ENCODE peak calls at places on chromosome 19, in six cellular contexts. N, Z, Y, A, P and H are unnamed samples.

GRCh38 chr19:1648156-1648925 is 4.1 kb downstream of the TCF3 start:
- DNase-seq in N (peak), Z (no peak), Y (no peak), A (no peak), P (no peak), H (no peak)

GRCh38 chr19:47653856-47654255 is 44.9 kb downstream of the BICRA start:
- DNase-seq in N (no peak), Z (no peak), Y (no peak), A (no peak), P (no peak), H (no peak)

GRCh38 chr19:38224014-38224862 is at the start of gene DPF1:
- DNase-seq in N (peak), Z (no peak), Y (peak), A (peak), P (peak), H (peak)

GRCh38 chr19:2394054-2394668 is 33.2 kb downstream of the TIMM13 start:
- DNase-seq in N (peak), Z (no peak), Y (no peak), A (no peak), P (no peak), H (no peak)

GRCh38 chr19:677601-678380 is 1.6 kb downstream of the FSTL3 start:
- DNase-seq in N (no peak), Z (no peak), Y (no peak), A (no peak), P (no peak), H (no peak)

GRCh38 chr19:51607920-51608562 is 22.2 kb downstream of the SIGLEC5 start:
- DNase-seq in N (peak), Z (peak), Y (peak), A (no peak), P (peak), H (peak)

GRCh38 chr19:49581007-49581508 is at the start of gene PRRG2:
- DNase-seq in N (no peak), Z (no peak), Y (no peak), A (no peak), P (no peak), H (no peak)

GRCh38 chr19:12801466-12802266 is at the start of the genes PRDX2 and THSD8:
- DNase-seq in N (peak), Z (no peak), Y (peak), A (peak), P (peak), H (peak)

GRCh38 chr19:54454781-54455675 is 6.0 kb downstream of the LENG8 start:
- DNase-seq in N (no peak), Z (no peak), Y (no peak), A (no peak), P (no peak), H (no peak)

GRCh38 chr19:33703821-33704220 is 82.1 kb downstream of the CHST8 start:
- DNase-seq in N (no peak), Z (no peak), Y (no peak), A (no peak), P (no peak), H (no peak)

GRCh38 chr19:2015611-2015950 is at the start of gene BTBD2:
- DNase-seq in N (peak), Z (peak), Y (peak), A (no peak), P (no peak), H (peak)

GRCh38 chr19:53422551-53422950 is 9.2 kb upstream of the ZNF761 start:
- DNase-seq in N (no peak), Z (no peak), Y (no peak), A (no peak), P (no peak), H (no peak)

GRCh38 chr19:39937094-39937493 is 2.7 kb upstream of the FCGBP start:
- DNase-seq in N (peak), Z (no peak), Y (no peak), A (no peak), P (no peak), H (no peak)

GRCh38 chr19:19105365-19106060 is 32.8 kb downstream of the TMEM161A start:
- DNase-seq in N (no peak), Z (no peak), Y (peak), A (no peak), P (peak), H (peak)

GRCh38 chr19:55279376-55279772 is 536 bp downstream of the HSPBP1 start:
- DNase-seq in N (no peak), Z (no peak), Y (no peak), A (no peak), P (no peak), H (no peak)

GRCh38 chr19:13033244-13033643 is 38.0 kb downstream of the NFIX start:
- DNase-seq in N (no peak), Z (no peak), Y (no peak), A (no peak), P (no peak), H (no peak)

GRCh38 chr19:48676887-48677286 is 4.1 kb upstream of the NTN5 start:
- DNase-seq in N (no peak), Z (no peak), Y (no peak), A (no peak), P (no peak), H (no peak)

GRCh38 chr19:246551-246950 is 44.7 kb downstream of the PLPP2 start:
- DNase-seq in N (peak), Z (no peak), Y (no peak), A (no peak), P (no peak), H (no peak)

GRCh38 chr19:46953955-46954501 is 65.6 kb upstream of the NPAS1 start:
- DNase-seq in N (no peak), Z (no peak), Y (no peak), A (no peak), P (no peak), H (no peak)

GRCh38 chr19:3403489-3404323 is 37.3 kb downstream of the NFIC start:
- DNase-seq in N (no peak), Z (peak), Y (peak), A (no peak), P (peak), H (peak)

GRCh38 chr19:48735031-48735615 is 5.3 kb downstream of the RASIP1 start:
- DNase-seq in N (no peak), Z (no peak), Y (no peak), A (no peak), P (peak), H (no peak)

GRCh38 chr19:625257-625656 is 8.1 kb downstream of the POLRMT start:
- DNase-seq in N (no peak), Z (no peak), Y (no peak), A (no peak), P (no peak), H (no peak)

GRCh38 chr19:29751932-29752331 is 36.9 kb upstream of the C19orf12 start:
- DNase-seq in N (no peak), Z (no peak), Y (no peak), A (no peak), P (no peak), H (no peak)

GRCh38 chr19:11456659-11457058 is 21.2 kb downstream of the PRKCSH start:
- DNase-seq in N (no peak), Z (no peak), Y (no peak), A (no peak), P (no peak), H (no peak)

GRCh38 chr19:50537306-50537685 is 23.6 kb upstream of the ASPDH start:
- DNase-seq in N (no peak), Z (no peak), Y (no peak), A (no peak), P (no peak), H (no peak)

GRCh38 chr19:2722541-2723344 is 1.6 kb upstream of the DIRAS1 start:
- DNase-seq in N (no peak), Z (no peak), Y (peak), A (no peak), P (peak), H (peak)

GRCh38 chr19:58558066-58558622 is at the start of gene UBE2M:
- DNase-seq in N (no peak), Z (no peak), Y (no peak), A (no peak), P (no peak), H (peak)